ENCODE peak calls at places on chromosomes 7 and 10, in seven cellular contexts. C, O, Y, H, Z, B and U are unnamed samples.
A peak's percentile ranks its signal among the peaks of the same experiment; 100 is the strongest.

GRCh38 chr7:73622909-73623797 is 1.2 kb downstream of the MLXIPL start:
- DNase-seq in C (no peak), Z (no peak), O (no peak), H (no peak), Y (no peak), B (no peak), U (peak; percentile 16)

GRCh38 chr7:131105294-131105802 is 222.3 kb upstream of the MKLN1 start:
- DNase-seq in O (no peak), H (peak; percentile 47), C (peak; percentile 37), B (no peak), Z (peak; percentile 62), Y (peak; percentile 61), U (peak; percentile 22)

GRCh38 chr10:72952901-72953223 is 1.7 kb downstream of the PLA2G12B start:
- DNase-seq in Y (no peak), H (no peak), Z (no peak), C (no peak), B (no peak), O (no peak), U (no peak)

GRCh38 chr7:94394399-94395140 is at the start of gene COL1A2:
- DNase-seq in H (no peak), Z (no peak), Y (peak; percentile 88), O (no peak), C (peak; percentile 98), B (no peak), U (peak; percentile 98)

GRCh38 chr10:76017026-76017732 is 585.8 kb downstream of the LRMDA start:
- DNase-seq in H (no peak), Z (no peak), Y (no peak), O (no peak), C (no peak), B (no peak), U (no peak)

GRCh38 chr10:36703179-36703578 is 422.2 kb upstream of the ANKRD30A start:
- DNase-seq in Z (no peak), Y (no peak), B (no peak), C (no peak), H (no peak), O (no peak), U (no peak)

GRCh38 chr7:157355784-157356511 is 19.1 kb downstream of the DNAJB6 start:
- DNase-seq in Z (peak; percentile 87), C (peak; percentile 17), B (peak; percentile 59), Y (no peak), H (peak; percentile 56), O (no peak), U (peak; percentile 40)

GRCh38 chr7:51140203-51140938 is 176.2 kb downstream of the COBL start:
- DNase-seq in Z (no peak), Y (no peak), B (no peak), C (no peak), O (no peak), H (no peak), U (no peak)

GRCh38 chr7:114534957-114535356 is 120.3 kb downstream of the FOXP2 start:
- DNase-seq in O (no peak), H (no peak), Y (no peak), Z (no peak), B (no peak), C (no peak), U (no peak)

GRCh38 chr7:6146666-6147065 is 115.5 kb downstream of the ANKRD61 start:
- DNase-seq in H (no peak), B (no peak), C (no peak), Y (no peak), Z (no peak), O (no peak), U (no peak)

GRCh38 chr7:134696261-134696660 is 49.6 kb downstream of the BPGM start:
- DNase-seq in C (no peak), Y (no peak), B (no peak), O (no peak), Z (no peak), H (no peak), U (no peak)

GRCh38 chr7:120805636-120806388 is 52.1 kb downstream of the TSPAN12 start:
- DNase-seq in B (peak; percentile 84), Y (peak; percentile 79), H (peak; percentile 71), Z (peak; percentile 54), C (peak; percentile 38), O (peak; percentile 8), U (peak; percentile 67)

GRCh38 chr7:153027210-153027609 is 267.7 kb downstream of the ACTR3B start:
- DNase-seq in Y (no peak), Z (no peak), C (no peak), O (no peak), H (no peak), B (no peak), U (no peak)

GRCh38 chr10:61662794-61663259 is at the start of gene CABCOCO1:
- DNase-seq in H (peak; percentile 71), B (no peak), C (peak; percentile 56), O (no peak), Z (peak; percentile 33), Y (peak; percentile 76), U (peak; percentile 45)

GRCh38 chr10:108736111-108736510 is 1187.2 kb downstream of the XPNPEP1 start:
- DNase-seq in H (no peak), Y (no peak), Z (no peak), O (no peak), C (no peak), B (no peak), U (no peak)

GRCh38 chr7:79711660-79712059 is 258.2 kb upstream of the MAGI2 start:
- DNase-seq in H (no peak), O (no peak), Z (no peak), B (no peak), Y (no peak), C (peak; percentile 7), U (no peak)

GRCh38 chr7:44145969-44146897 is 5.1 kb upstream of the MYL7 start:
- DNase-seq in B (no peak), H (peak; percentile 23), O (peak; percentile 63), Y (peak; percentile 86), C (peak; percentile 20), Z (peak; percentile 49), U (peak; percentile 31)

GRCh38 chr7:139745330-139746143 is 32.3 kb downstream of the HIPK2 start:
- DNase-seq in B (peak; percentile 80), Y (no peak), H (no peak), C (no peak), O (no peak), Z (no peak), U (peak; percentile 57)

GRCh38 chr7:50679218-50680007 is 103.3 kb downstream of the GRB10 start:
- DNase-seq in O (peak; percentile 30), Z (peak; percentile 61), C (peak; percentile 50), Y (no peak), H (peak; percentile 94), B (peak; percentile 88), U (peak; percentile 74)

GRCh38 chr10:14692344-14693199 is 82.1 kb downstream of the FAM107B start:
- DNase-seq in C (no peak), B (no peak), H (no peak), Y (no peak), O (no peak), Z (no peak), U (no peak)

GRCh38 chr7:75048435-75049379 is 24.9 kb downstream of the RCC1L start:
- DNase-seq in H (no peak), B (no peak), O (no peak), Y (no peak), Z (no peak), C (peak; percentile 58), U (peak; percentile 48)

GRCh38 chr10:14712991-14713422 is 61.7 kb downstream of the FAM107B start:
- DNase-seq in O (no peak), C (peak; percentile 38), B (no peak), Y (peak; percentile 39), Z (no peak), H (no peak), U (no peak)

GRCh38 chr10:128861018-128861565 is 605.9 kb upstream of the MGMT start:
- DNase-seq in C (no peak), Z (no peak), H (no peak), O (no peak), B (no peak), Y (no peak), U (no peak)

GRCh38 chr7:101823086-101823485 is 5.7 kb downstream of the CUX1 start:
- DNase-seq in Y (no peak), Z (no peak), H (no peak), B (no peak), C (no peak), O (no peak), U (no peak)

GRCh38 chr7:17986826-17987225 is 40.8 kb downstream of the PRPS1L1 start:
- DNase-seq in C (peak; percentile 90), O (no peak), B (no peak), Z (no peak), Y (peak; percentile 55), H (no peak), U (peak; percentile 79)

GRCh38 chr10:101775273-101776131 is at the start of gene FGF8:
- DNase-seq in Z (no peak), O (no peak), H (no peak), Y (no peak), B (no peak), C (no peak), U (no peak)

GRCh38 chr10:131852161-131852822 is 48.5 kb upstream of the PPP2R2D start:
- DNase-seq in Z (no peak), B (no peak), C (no peak), H (no peak), O (no peak), Y (no peak), U (no peak)

GRCh38 chr7:93232673-93233018 is 480 bp downstream of the VPS50 start:
- DNase-seq in B (peak; percentile 31), C (no peak), Y (peak; percentile 10), O (no peak), H (no peak), Z (no peak), U (no peak)

GRCh38 chr7:117979954-117980497 is 106.8 kb upstream of the CTTNBP2 start:
- DNase-seq in B (no peak), C (no peak), Z (no peak), H (no peak), O (no peak), Y (no peak), U (no peak)